ENCODE peak calls at places on chromosome 11, in five cellular contexts. D, Q, A, H and Z are unnamed samples.

GRCh38 chr11:29018631-29019030 is 910.4 kb downstream of the METTL15 start:
- DNase-seq in A (no peak), D (no peak), Q (no peak), H (no peak), Z (no peak)

GRCh38 chr11:87477321-87477720 is 439.6 kb downstream of the TMEM135 start:
- DNase-seq in Q (no peak), A (no peak), D (no peak), H (no peak), Z (no peak)

GRCh38 chr11:62577046-62577708 is 3.5 kb upstream of the EEF1G start:
- DNase-seq in D (no peak), Q (no peak), A (no peak), H (no peak), Z (peak; percentile 71)

GRCh38 chr11:64720640-64721358 is 2.2 kb downstream of the NRXN2 start:
- DNase-seq in Q (no peak), H (no peak), A (no peak), D (peak; percentile 37), Z (no peak)

GRCh38 chr11:88475991-88476418 is 138.5 kb upstream of the CTSC start:
- DNase-seq in D (no peak), H (no peak), Q (no peak), A (no peak), Z (no peak)

GRCh38 chr11:76665172-76665571 is 5.4 kb downstream of the LRRC32 start:
- DNase-seq in H (no peak), A (no peak), D (no peak), Q (no peak), Z (no peak)

GRCh38 chr11:45658292-45658991 is 7.0 kb downstream of the CHST1 start:
- DNase-seq in A (no peak), Q (peak; percentile 48), H (no peak), D (peak; percentile 88), Z (peak; percentile 51)

GRCh38 chr11:68038718-68039525 is at the start of gene TCIRG1:
- DNase-seq in A (peak; percentile 58), Q (peak; percentile 65), D (peak; percentile 94), H (peak; percentile 51), Z (peak; percentile 89)

GRCh38 chr11:96875772-96876171 is 486.0 kb downstream of the JRKL start:
- DNase-seq in D (no peak), Q (no peak), H (no peak), A (no peak), Z (no peak)

GRCh38 chr11:28871090-28871489 is 762.9 kb downstream of the METTL15 start:
- DNase-seq in H (no peak), A (no peak), D (no peak), Q (no peak), Z (no peak)

DNA sequence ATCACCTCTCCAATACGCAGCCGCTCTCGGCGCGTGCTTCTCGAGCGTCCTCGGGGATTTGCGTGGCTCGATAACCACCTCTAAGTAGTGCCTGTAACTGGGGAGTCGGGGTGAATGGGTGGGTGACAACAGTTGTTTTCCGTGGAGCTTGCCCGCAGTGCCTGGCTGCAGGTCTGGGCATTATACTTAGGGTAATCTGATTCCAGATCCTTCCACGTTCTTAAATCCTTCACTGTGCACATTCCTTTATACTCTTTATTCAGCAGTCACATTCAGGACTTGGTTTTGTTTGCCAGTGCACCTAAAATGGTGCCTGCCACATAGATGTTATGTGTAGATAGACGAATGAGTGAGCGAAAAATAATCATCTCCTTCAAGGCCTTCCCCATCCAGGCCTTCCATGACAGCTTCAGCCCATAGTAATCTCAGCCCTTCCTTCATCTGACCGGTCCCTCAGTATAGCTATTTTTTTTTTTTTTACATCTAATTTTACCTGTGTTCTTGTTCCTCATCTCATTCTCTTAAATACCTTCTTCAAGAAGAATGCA is 602 bp downstream of the NAT10 start:
- DNase-seq in D (no peak), A (no peak), H (no peak), Q (no peak), Z (no peak)
- H3K27ac ChIP-seq in D (peak overlapping the region; percentile 83), A (peak overlapping the region; percentile 92), H (peak overlapping the region; percentile 90), Q (peak overlapping the region; percentile 94), Z (peak overlapping the region; percentile 97)

DNA sequence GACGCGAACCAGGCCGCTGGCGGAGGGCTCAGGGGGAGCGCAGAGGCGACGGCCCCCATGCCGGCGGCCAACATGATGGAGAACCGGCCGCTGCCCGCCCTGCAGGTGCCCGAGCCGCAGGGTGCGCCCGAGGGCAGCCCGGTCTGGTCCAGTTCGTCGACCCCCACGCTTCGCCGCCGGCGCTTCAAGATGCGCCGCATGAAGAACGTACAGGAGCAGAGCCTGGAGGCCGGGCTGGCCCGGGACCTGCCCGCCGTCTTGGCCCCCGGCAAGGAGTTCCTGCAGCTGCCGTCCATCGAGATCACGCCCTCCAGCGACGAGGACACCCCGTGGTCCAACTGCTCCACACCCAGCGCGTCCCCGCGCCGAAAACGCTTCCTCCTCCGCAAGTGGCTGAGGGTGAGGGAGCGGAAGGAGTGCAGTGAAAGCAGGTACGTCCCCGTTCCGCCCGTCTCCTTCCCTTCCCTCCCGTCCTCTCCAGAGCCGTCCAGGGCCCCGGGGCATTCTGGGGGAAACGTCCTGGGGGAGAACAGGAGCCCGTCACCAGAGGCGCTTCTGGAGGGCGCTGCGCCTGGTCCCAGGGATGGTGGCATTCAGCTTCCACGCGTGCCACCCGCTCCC is 777 bp downstream of the GRAMD1B start:
- DNase-seq in D (peak; percentile 89), A (peak; percentile 55), H (peak; percentile 58), Q (peak; percentile 50), Z (peak; percentile 29)
- H3K27ac ChIP-seq in D (peak overlapping the region; percentile 22), A (peak overlapping the region; percentile 59), H (peak overlapping the region; percentile 67), Q (peak overlapping the region; percentile 29), Z (peak overlapping the region; percentile 40)

DNA sequence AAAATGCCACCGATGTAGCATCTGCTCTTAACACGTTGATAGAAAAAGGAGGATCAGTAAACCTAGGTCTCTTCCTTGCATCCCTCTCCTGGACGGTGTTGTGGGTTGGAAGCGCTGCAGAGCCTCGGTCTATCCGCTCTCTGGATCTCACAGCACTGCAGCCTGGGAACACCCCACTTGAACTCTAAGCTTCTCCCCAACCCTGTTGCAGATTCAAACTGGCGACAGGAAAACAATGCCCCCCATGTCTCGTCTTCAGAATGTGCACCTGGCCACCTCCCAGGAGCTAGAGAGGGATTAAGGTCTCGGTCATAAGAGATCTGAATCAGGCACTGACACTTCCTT is 458 bp downstream of the TMEM218 start:
- DNase-seq in A (no peak), D (no peak), Q (no peak), H (no peak), Z (no peak)
- H3K27ac ChIP-seq in A (peak overlapping the region; percentile 74), D (no peak overlapping the region), Q (peak overlapping the region; percentile 86), H (peak overlapping the region; percentile 68), Z (peak overlapping the region; percentile 70)

DNA sequence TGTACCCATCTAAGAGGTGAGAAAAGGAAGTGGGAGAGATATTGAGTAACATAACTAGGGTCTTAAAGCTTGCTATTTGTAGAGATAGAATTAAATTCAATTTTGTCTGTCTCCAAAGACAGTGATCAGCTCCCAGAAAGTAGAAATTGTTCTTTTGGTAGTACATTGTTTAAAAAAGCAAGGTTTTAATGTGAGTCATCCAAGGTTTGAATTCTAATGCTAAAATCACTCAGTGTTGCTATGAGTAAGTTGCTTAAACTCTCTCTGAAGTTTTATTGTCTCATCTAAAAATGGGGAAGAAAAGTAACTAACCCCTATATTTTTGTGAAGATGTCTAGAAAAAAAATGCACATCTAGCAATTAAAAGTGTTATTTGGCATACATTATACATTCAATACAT is 1004.5 kb upstream of the CCDC90B start:
- DNase-seq in H (no peak), A (no peak), D (no peak), Q (no peak), Z (no peak)
- H3K27ac ChIP-seq in H (no peak overlapping the region), A (no peak overlapping the region), D (no peak overlapping the region), Q (no peak overlapping the region), Z (no peak overlapping the region)

GRCh38 chr11:12242071-12242672 is 131.8 kb downstream of the MICAL2 start:
- DNase-seq in Q (no peak), D (no peak), A (no peak), H (no peak), Z (no peak)

GRCh38 chr11:12243511-12243910 is 133.1 kb downstream of the MICAL2 start:
- DNase-seq in H (no peak), Q (no peak), A (no peak), D (no peak), Z (no peak)

GRCh38 chr11:12241401-12241800 is 131.0 kb downstream of the MICAL2 start:
- DNase-seq in Q (no peak), H (no peak), A (no peak), D (no peak), Z (no peak)

GRCh38 chr11:12244156-12244555 is 133.2 kb upstream of the PARVA start:
- DNase-seq in H (no peak), D (no peak), A (no peak), Q (no peak), Z (no peak)

GRCh38 chr11:12242926-12243325 is 132.5 kb downstream of the MICAL2 start:
- DNase-seq in D (no peak), Q (no peak), H (no peak), A (no peak), Z (no peak)
- H3K27ac ChIP-seq in D (no peak overlapping the region), Q (no peak overlapping the region), H (no peak overlapping the region), A (no peak overlapping the region), Z (no peak overlapping the region)

GRCh38 chr11:7515544-7515943 is 1.7 kb downstream of the PPFIBP2 start:
- DNase-seq in H (no peak), A (no peak), D (no peak), Q (no peak), Z (no peak)

GRCh38 chr11:7514099-7514725 is 413 bp downstream of the PPFIBP2 start:
- DNase-seq in H (no peak), D (no peak), Q (no peak), A (no peak), Z (no peak)

GRCh38 chr11:7511405-7511804 is 2.4 kb upstream of the PPFIBP2 start:
- DNase-seq in Q (peak; percentile 83), D (peak; percentile 70), H (no peak), A (no peak), Z (peak; percentile 31)

GRCh38 chr11:7512525-7513209 is 1.1 kb upstream of the PPFIBP2 start:
- DNase-seq in H (no peak), D (peak; percentile 90), Q (peak; percentile 82), A (no peak), Z (peak; percentile 76)

GRCh38 chr11:7513210-7514098 is at the start of gene PPFIBP2:
- DNase-seq in D (peak; percentile 91), H (peak; percentile 87), Q (peak; percentile 77), A (peak; percentile 79), Z (peak; percentile 74)
- H3K27ac ChIP-seq in D (peak within 1 kb of the TSS; percentile 85), H (peak within 1 kb of the TSS; percentile 84), Q (peak within 1 kb of the TSS; percentile 95), A (peak within 1 kb of the TSS; percentile 66), Z (peak within 1 kb of the TSS; percentile 89)

DNA sequence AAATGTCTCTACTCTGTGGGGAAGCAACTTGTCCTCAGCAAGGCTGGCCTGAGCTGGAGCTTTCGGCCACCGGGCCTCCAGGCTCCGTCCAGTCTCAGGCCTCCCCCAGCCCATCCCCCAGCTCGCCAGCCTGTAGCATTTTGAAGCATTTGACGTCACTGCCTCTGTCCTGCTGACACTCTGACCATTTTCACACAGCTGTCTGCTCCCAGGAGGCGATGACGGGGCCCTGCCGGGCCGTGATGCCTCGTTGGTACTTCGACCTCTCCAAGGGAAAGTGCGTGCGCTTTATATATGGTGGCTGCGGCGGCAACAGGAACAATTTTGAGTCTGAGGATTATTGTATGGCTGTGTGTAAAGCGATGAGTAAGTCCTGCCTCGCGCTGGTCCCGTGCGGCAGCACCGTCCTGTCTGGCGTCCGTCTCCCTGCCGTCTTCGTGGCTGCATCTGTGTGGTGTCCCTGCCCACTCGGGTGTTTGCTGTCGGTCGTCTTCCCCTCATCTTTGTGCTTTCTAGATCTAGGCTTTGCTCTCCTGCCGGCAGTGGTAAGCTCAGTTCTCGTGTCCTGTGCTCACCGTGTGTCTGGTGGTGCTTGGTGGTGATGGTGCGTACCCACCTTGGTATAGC is 36.1 kb upstream of the ST14 start:
- DNase-seq in D (no peak), Q (no peak), A (no peak), H (no peak), Z (no peak)
- H3K27ac ChIP-seq in D (no peak overlapping the region), Q (peak overlapping the region; percentile 66), A (no peak overlapping the region), H (no peak overlapping the region), Z (no peak overlapping the region)